ENCODE peak calls at places on chromosome 1, in four cellular contexts. S is astrocyte of the cerebellum, O is fibroblast of pulmonary artery, F is MM.1S. J is an unnamed sample.

GRCh38 chr1:15177710-15178166 is 24.2 kb downstream of the TMEM51 start:
- DNase-seq in O (no peak), S (no peak), F (no peak), J (no peak)

GRCh38 chr1:238419209-238419608 is 528.5 kb upstream of the ZP4 start:
- DNase-seq in F (no peak), S (no peak), O (no peak), J (no peak)

GRCh38 chr1:31791131-31791858 is 24.5 kb downstream of the SPOCD1 start:
- DNase-seq in O (no peak), S (no peak), F (no peak), J (no peak)

GRCh38 chr1:78340006-78340405 is 150.8 kb upstream of the PTGFR start:
- DNase-seq in F (no peak), S (no peak), O (peak; percentile 61), J (peak; percentile 20)

GRCh38 chr1:213125686-213126085 is 74.6 kb downstream of the RPS6KC1 start:
- DNase-seq in F (no peak), O (no peak), S (no peak), J (no peak)

GRCh38 chr1:58738873-58739272 is 39.0 kb upstream of the MYSM1 start:
- DNase-seq in S (no peak), O (peak; percentile 55), F (no peak), J (no peak)

GRCh38 chr1:21368514-21369289 is 71.2 kb upstream of the NBPF3 start:
- DNase-seq in F (peak; percentile 50), S (peak; percentile 63), O (peak; percentile 94), J (peak; percentile 59)

GRCh38 chr1:153394391-153394790 is 3.5 kb upstream of the S100A8 start:
- DNase-seq in S (no peak), F (no peak), O (no peak), J (no peak)

GRCh38 chr1:216617081-216617480 is 106.1 kb downstream of the ESRRG start:
- DNase-seq in O (no peak), F (no peak), S (no peak), J (no peak)

GRCh38 chr1:30639881-30640452 is 83.4 kb downstream of the MATN1 start:
- DNase-seq in O (no peak), F (no peak), S (no peak), J (no peak)

GRCh38 chr1:115764541-115764940 is 4.0 kb downstream of the CASQ2 start:
- DNase-seq in F (no peak), S (no peak), O (peak; percentile 42), J (no peak)

DNA sequence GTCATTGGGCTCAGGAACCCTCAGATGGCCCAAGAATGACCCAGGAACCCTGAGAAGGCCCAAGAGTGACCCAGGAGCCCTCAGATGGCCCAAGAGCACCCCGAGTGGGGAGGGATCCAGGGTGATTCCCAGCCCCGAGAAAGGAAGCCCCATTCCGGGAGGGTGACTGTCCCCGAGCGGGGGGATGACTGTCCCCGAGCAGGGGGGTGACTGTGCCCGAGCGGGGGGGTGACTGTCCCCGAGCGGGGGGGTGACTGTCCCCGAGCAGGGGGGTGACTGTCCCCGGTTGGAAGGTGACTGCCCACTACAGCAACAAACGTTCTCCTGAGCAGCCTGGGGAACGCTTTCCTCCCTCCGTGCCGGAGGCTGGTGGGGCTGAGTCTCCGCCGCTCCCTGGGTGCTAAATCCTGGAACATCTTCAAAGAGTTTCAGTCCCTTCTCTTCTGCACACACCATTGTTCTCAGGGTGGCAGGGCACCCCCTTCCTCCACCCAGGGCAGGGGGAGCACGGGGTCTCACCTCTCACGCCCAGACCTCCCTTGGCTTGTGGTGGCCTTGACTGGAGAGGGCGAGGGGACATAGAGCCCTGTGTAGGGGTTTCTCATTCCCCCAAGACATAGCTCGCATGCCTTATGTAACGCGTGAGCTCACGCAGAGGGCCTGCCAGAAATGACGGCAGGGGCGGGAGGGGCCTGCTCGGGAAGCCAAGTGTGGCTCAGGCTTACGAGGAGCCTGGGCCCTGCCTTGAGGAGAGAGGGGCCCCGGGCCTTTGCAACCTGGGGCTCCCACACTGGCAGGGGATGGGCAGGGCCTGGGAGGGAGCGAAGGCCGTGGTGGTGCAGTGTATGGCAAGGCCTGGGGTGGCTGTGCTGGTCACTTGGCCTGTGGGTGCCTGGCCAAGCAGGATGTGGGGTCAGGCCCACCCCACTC is 14.3 kb upstream of the SKI start:
- DNase-seq in S (no peak), F (no peak), O (peak; percentile 89), J (no peak)
- H3K4me3 ChIP-seq in S (no peak overlapping the region), F (no peak overlapping the region), O (no peak overlapping the region), J (no peak overlapping the region)

GRCh38 chr1:85975770-85976386 is 180.7 kb downstream of the COL24A1 start:
- DNase-seq in S (no peak), O (no peak), F (no peak), J (no peak)
- TF ChIP-seq CTCF in S (no peak), O (no peak), F (no peak), J (no peak)

DNA sequence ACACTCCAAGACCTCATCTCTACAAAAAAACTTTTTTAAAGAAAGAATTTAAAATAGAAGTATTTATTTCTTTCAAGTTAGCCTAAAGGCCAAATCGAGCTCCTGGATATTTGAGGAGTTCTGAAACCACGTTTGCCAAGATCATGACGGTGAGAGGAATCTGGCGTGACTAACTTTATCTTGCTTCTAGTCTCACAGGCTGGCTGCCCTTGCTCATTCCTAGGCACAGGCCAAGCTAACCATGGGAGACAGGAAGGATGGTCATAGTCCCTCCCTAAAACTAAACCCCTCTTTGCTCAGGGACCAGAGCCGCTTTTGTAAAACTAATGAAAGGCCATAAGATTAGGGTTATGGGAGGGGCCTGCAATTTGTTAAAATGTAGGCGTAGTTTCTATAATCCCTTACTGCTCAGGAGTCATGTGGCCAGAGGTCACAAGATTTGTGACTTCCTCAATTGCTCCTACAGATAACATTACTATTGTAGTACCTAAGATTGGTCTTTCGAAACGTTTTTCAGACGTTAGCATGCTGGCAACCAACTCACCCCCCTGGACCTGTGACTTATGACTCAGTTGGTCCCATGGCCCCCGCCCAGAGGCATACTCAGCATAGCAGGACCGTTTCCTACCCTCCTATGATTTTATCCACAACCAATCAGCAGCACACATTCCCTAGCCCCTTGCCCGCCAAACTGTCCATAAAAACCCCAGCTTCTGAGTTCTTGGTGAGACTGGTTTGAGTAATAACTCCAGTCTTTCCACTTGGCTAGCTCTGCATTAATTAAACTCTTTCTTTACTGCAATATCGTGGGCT is 425.0 kb downstream of the SMYD3 start:
- DNase-seq in F (no peak), O (no peak), S (no peak), J (no peak)
- H3K4me3 ChIP-seq in F (no peak overlapping the region), O (no peak overlapping the region), S (no peak overlapping the region), J (no peak overlapping the region)

GRCh38 chr1:167439301-167439988 is 78.9 kb downstream of the CD247 start:
- DNase-seq in S (no peak), O (peak; percentile 48), F (peak; percentile 61), J (no peak)
- TF ChIP-seq CTCF in S (peak; percentile 39), O (peak; percentile 28), F (peak; percentile 33), J (peak; percentile 13)

GRCh38 chr1:181095260-181095659 is 6.8 kb downstream of the IER5 start:
- DNase-seq in O (no peak), F (no peak), S (no peak), J (no peak)
- H3K4me3 ChIP-seq in O (no peak overlapping the region), F (no peak overlapping the region), S (no peak overlapping the region), J (no peak overlapping the region)

DNA sequence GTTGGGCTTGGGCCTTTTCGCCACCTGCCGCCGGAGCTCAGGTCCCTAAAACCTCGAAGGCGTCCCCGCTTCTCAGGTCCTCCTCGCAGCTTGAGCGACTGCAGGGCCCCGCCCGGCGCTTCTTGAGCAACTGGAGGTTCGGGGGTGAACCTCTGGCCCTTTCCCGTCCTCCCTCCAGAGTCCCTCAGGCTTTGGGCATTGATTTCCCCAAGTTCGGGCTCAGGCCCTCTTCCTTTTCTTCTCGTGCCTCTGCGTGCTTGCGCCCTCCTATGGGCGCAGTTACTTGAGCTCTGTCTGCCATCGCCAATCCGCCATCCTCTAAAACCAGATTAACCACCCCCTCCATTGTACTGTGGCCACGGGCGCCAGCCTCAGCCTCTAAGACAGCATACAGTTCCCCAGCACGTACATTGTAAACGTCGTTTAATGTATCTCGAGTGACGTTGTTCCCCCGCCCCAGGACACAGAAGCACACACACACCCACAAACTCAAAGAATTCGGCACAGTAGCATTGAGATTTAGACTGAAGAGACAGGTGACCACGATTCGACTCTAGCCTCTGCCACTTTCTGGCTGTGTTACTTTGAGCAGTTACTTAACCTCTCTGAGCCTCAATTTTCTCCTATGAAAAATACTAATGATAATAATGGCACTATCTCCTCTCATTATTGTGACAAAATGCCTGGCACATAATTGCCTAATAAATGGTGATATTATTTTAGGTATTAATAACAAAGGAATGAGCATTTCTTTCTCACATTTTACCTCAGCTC is 22.6 kb downstream of the BTG2 start:
- DNase-seq in S (no peak), O (peak; percentile 53), F (no peak), J (no peak)
- TF ChIP-seq CTCF in S (peak; percentile 42), O (peak; percentile 46), F (peak; percentile 58), J (peak; percentile 53)